ENCODE peak calls at places on chromosomes 11 and 22, in ten cellular contexts. S, Q, H, X, T, I, W, V, Z and O are unnamed samples.

GRCh38 chr11:69911310-69912160 is 92.3 kb upstream of the FGF3 start:
- DNase-seq in Q (peak; percentile 3), T (no peak), I (no peak), Z (no peak), V (peak; percentile 13), H (no peak), W (no peak), S (no peak), X (no peak), O (no peak)

GRCh38 chr11:69958308-69958707 is 119.8 kb upstream of the ANO1 start:
- DNase-seq in S (no peak), W (no peak), X (no peak), V (peak; percentile 4), Z (no peak), H (peak; percentile 59), T (no peak), I (no peak), Q (no peak), O (no peak)

GRCh38 chr22:19291580-19292261 is at the start of gene CLTCL1:
- DNase-seq in S (peak; percentile 18), Z (peak; percentile 89), T (peak; percentile 72), W (peak; percentile 89), Q (peak; percentile 95), V (peak; percentile 91), I (peak; percentile 70), H (peak; percentile 48), X (peak; percentile 93), O (peak; percentile 88)

GRCh38 chr22:20981787-20982562 is at the start of gene LZTR1:
- DNase-seq in W (peak; percentile 90), V (peak; percentile 89), T (peak; percentile 73), Q (peak; percentile 81), H (peak; percentile 67), Z (peak; percentile 83), X (peak; percentile 87), I (peak; percentile 75), S (peak; percentile 65), O (peak; percentile 66)

GRCh38 chr11:119700030-119700429 is 29.0 kb downstream of the NECTIN1 start:
- DNase-seq in I (no peak), Z (no peak), X (no peak), W (no peak), H (no peak), S (no peak), V (no peak), Q (no peak), T (peak; percentile 20), O (no peak)

GRCh38 chr22:20741634-20742581 is 32.0 kb upstream of the SERPIND1 start:
- DNase-seq in Z (no peak), Q (peak; percentile 42), I (peak; percentile 18), W (peak; percentile 77), H (peak; percentile 65), T (peak; percentile 22), X (peak; percentile 58), V (peak; percentile 43), S (peak; percentile 35), O (peak; percentile 38)

GRCh38 chr22:41576877-41577276 is 12.8 kb downstream of the PMM1 start:
- DNase-seq in X (peak; percentile 77), Q (peak; percentile 65), S (peak; percentile 39), H (peak; percentile 56), T (no peak), I (peak; percentile 72), V (peak; percentile 84), W (peak; percentile 95), Z (peak; percentile 62), O (peak; percentile 31)

GRCh38 chr11:45239733-45240132 is 46.4 kb downstream of the SYT13 start:
- DNase-seq in I (no peak), V (no peak), S (no peak), H (no peak), Z (no peak), T (no peak), W (no peak), Q (no peak), X (no peak), O (no peak)

GRCh38 chr11:73990727-73991126 is 8.1 kb upstream of the UCP2 start:
- DNase-seq in Q (no peak), X (no peak), S (no peak), Z (no peak), I (no peak), W (no peak), T (no peak), V (no peak), H (no peak), O (no peak)

GRCh38 chr11:73991471-73992006 is 8.9 kb upstream of the UCP2 start:
- DNase-seq in T (no peak), S (no peak), W (no peak), Q (no peak), Z (no peak), I (no peak), X (no peak), V (no peak), H (no peak), O (no peak)

GRCh38 chr11:73983764-73984543 is 1.3 kb upstream of the UCP2 start:
- DNase-seq in X (no peak), Q (no peak), W (no peak), S (no peak), H (no peak), I (no peak), T (no peak), Z (no peak), V (no peak), O (no peak)

GRCh38 chr11:73988227-73988626 is 5.6 kb upstream of the UCP2 start:
- DNase-seq in I (no peak), X (no peak), W (no peak), V (no peak), T (no peak), S (no peak), H (no peak), Z (no peak), Q (no peak), O (no peak)

GRCh38 chr11:73989156-73989555 is 6.5 kb upstream of the UCP2 start:
- DNase-seq in I (no peak), Q (no peak), S (no peak), X (no peak), H (peak; percentile 44), T (no peak), W (no peak), V (no peak), Z (no peak), O (no peak)
- TF ChIP-seq CTCF in I (no peak), Q (no peak), S (no peak), X (peak; percentile 34), H (peak; percentile 59), T (no peak), W (no peak), V (no peak), Z (no peak), O (no peak)

GRCh38 chr11:17738350-17739207 is 4.0 kb downstream of the KCNC1 start:
- DNase-seq in H (no peak), V (no peak), W (peak; percentile 82), Q (peak; percentile 64), T (no peak), Z (no peak), S (no peak), X (no peak), I (no peak), O (no peak)

GRCh38 chr11:17734986-17735822 is 623 bp downstream of the KCNC1 start:
- DNase-seq in S (peak; percentile 35), W (peak; percentile 87), T (peak; percentile 60), H (peak; percentile 56), Q (peak; percentile 93), X (peak; percentile 94), Z (peak; percentile 73), V (peak; percentile 41), I (peak; percentile 44), O (peak; percentile 68)

GRCh38 chr11:17736921-17737817 is 2.6 kb downstream of the KCNC1 start:
- DNase-seq in Z (no peak), S (no peak), H (no peak), X (no peak), W (no peak), I (no peak), V (no peak), Q (no peak), T (no peak), O (no peak)

GRCh38 chr11:17734418-17734911 is at the start of gene KCNC1:
- DNase-seq in W (peak; percentile 75), Z (peak; percentile 33), H (no peak), I (peak; percentile 52), S (no peak), V (peak; percentile 73), Q (peak; percentile 68), X (peak; percentile 82), T (peak; percentile 32), O (no peak)

GRCh38 chr11:17735823-17736772 is 1.5 kb downstream of the KCNC1 start:
- DNase-seq in T (no peak), I (no peak), X (no peak), V (peak; percentile 43), H (no peak), Q (peak; percentile 46), W (peak; percentile 70), Z (no peak), S (no peak), O (no peak)
- TF ChIP-seq CTCF in T (no peak), I (peak; percentile 20), X (peak; percentile 27), V (peak; percentile 38), H (no peak), Q (peak; percentile 43), W (peak; percentile 58), Z (peak; percentile 14), S (peak; percentile 16), O (peak; percentile 12)

DNA sequence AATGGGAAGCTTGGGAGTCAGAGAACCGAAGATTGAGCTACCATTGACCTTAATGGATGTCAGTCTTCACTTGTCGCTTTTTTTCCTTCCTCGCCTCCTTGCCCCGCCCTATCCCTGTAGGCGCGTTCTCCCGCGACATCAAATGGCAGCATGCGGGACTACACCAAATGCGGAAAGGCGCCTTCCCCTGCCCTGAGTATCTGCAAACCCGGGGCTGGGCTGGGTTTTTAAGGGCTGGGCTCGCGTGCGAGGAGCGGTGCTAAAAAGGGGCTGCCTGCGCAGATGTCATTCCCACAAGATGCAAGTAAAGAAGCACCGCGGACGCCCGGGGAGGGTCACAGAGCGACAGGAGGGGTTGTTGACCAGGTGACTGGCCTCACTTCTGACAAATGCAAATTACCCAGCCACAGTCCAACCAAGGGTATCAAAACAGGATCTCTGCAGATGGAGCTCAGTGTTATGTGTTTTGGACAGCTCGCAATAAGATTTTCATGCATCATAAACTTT is 4.7 kb upstream of the FAM111B start:
- DNase-seq in Z (peak; percentile 31), H (peak; percentile 68), V (peak; percentile 4), X (peak; percentile 66), W (peak; percentile 96), Q (peak; percentile 63), I (peak; percentile 78), S (peak; percentile 31), T (peak; percentile 32), O (peak; percentile 10)
- TF ChIP-seq CTCF in Z (no peak), H (peak; percentile 44), V (no peak), X (peak; percentile 45), W (peak; percentile 37), Q (peak; percentile 30), I (peak; percentile 29), S (peak; percentile 39), T (peak; percentile 14), O (peak; percentile 39)

GRCh38 chr22:23566716-23567475 is 13.2 kb downstream of the IGLL1 start:
- DNase-seq in Q (no peak), V (no peak), T (no peak), Z (no peak), W (no peak), H (no peak), S (no peak), X (no peak), I (no peak), O (no peak)

GRCh38 chr22:23564276-23564675 is 15.8 kb downstream of the IGLL1 start:
- DNase-seq in V (no peak), X (no peak), W (no peak), Q (no peak), S (no peak), T (no peak), I (no peak), Z (no peak), H (no peak), O (no peak)

GRCh38 chr22:23565942-23566715 is 14.0 kb downstream of the IGLL1 start:
- DNase-seq in Z (peak; percentile 17), S (no peak), I (no peak), Q (peak; percentile 75), H (no peak), T (peak; percentile 43), X (peak; percentile 67), W (peak; percentile 35), V (peak; percentile 51), O (no peak)

GRCh38 chr22:23563111-23563510 is 17.0 kb downstream of the IGLL1 start:
- DNase-seq in Z (no peak), H (no peak), Q (no peak), S (no peak), V (no peak), X (no peak), I (no peak), T (no peak), W (no peak), O (no peak)

GRCh38 chr22:23565288-23565941 is 14.7 kb downstream of the IGLL1 start:
- DNase-seq in V (no peak), T (no peak), W (peak; percentile 71), I (peak; percentile 22), X (peak; percentile 64), S (no peak), Q (peak; percentile 55), H (no peak), Z (peak; percentile 25), O (no peak)
- TF ChIP-seq CTCF in V (peak; percentile 30), T (no peak), W (peak; percentile 18), I (no peak), X (peak; percentile 10), S (peak; percentile 3), Q (no peak), H (no peak), Z (no peak), O (no peak)